ENCODE peak calls at places on chromosome 4, in seven cellular contexts. One of them, this sample, is unnamed.

GRCh38 chr4:41957634-41958033 is 22.4 kb downstream of the TMEM33 start:
- DNase-seq in occipital lobe: no peak
- DNase-seq in effector memory CD4-positive, alpha-beta T cell: no peak
- DNase-seq in T-helper 22 cell: no peak
- DNase-seq in left kidney: peak
- DNase-seq in memory B cell: no peak
- DNase-seq in stimulated activated CD4-positive, alpha-beta T cell treated with anti-CD3 and anti-CD28 coated beads, Interleukin-4, amount 100 ng/mL, for 24 hours: no peak
- DNase-seq in this sample: no peak

GRCh38 chr4:89158884-89159503 is 47.7 kb downstream of the TIGD2 start:
- DNase-seq in effector memory CD4-positive, alpha-beta T cell: no peak
- DNase-seq in left kidney: peak
- DNase-seq in stimulated activated CD4-positive, alpha-beta T cell treated with anti-CD3 and anti-CD28 coated beads, Interleukin-4, amount 100 ng/mL, for 24 hours: no peak
- DNase-seq in memory B cell: no peak
- DNase-seq in occipital lobe: no peak
- DNase-seq in T-helper 22 cell: no peak
- DNase-seq in this sample: no peak

GRCh38 chr4:5758741-5759140 is 47.7 kb downstream of the EVC start:
- DNase-seq in left kidney: no peak
- DNase-seq in stimulated activated CD4-positive, alpha-beta T cell treated with anti-CD3 and anti-CD28 coated beads, Interleukin-4, amount 100 ng/mL, for 24 hours: peak
- DNase-seq in occipital lobe: no peak
- DNase-seq in T-helper 22 cell: no peak
- DNase-seq in memory B cell: no peak
- DNase-seq in effector memory CD4-positive, alpha-beta T cell: no peak
- DNase-seq in this sample: no peak

GRCh38 chr4:89301902-89302301 is 5.7 kb downstream of the GPRIN3 start:
- DNase-seq in occipital lobe: no peak
- DNase-seq in effector memory CD4-positive, alpha-beta T cell: no peak
- DNase-seq in stimulated activated CD4-positive, alpha-beta T cell treated with anti-CD3 and anti-CD28 coated beads, Interleukin-4, amount 100 ng/mL, for 24 hours: no peak
- DNase-seq in memory B cell: no peak
- DNase-seq in left kidney: no peak
- DNase-seq in T-helper 22 cell: no peak
- DNase-seq in this sample: no peak

GRCh38 chr4:72564184-72564583 is 4.8 kb downstream of the ADAMTS3 start:
- DNase-seq in stimulated activated CD4-positive, alpha-beta T cell treated with anti-CD3 and anti-CD28 coated beads, Interleukin-4, amount 100 ng/mL, for 24 hours: no peak
- DNase-seq in occipital lobe: no peak
- DNase-seq in effector memory CD4-positive, alpha-beta T cell: no peak
- DNase-seq in memory B cell: no peak
- DNase-seq in left kidney: no peak
- DNase-seq in T-helper 22 cell: no peak
- DNase-seq in this sample: no peak

GRCh38 chr4:84957509-84958420 is 8.7 kb downstream of the WDFY3 start:
- DNase-seq in memory B cell: no peak
- DNase-seq in stimulated activated CD4-positive, alpha-beta T cell treated with anti-CD3 and anti-CD28 coated beads, Interleukin-4, amount 100 ng/mL, for 24 hours: no peak
- DNase-seq in T-helper 22 cell: no peak
- DNase-seq in left kidney: peak
- DNase-seq in effector memory CD4-positive, alpha-beta T cell: no peak
- DNase-seq in occipital lobe: no peak
- DNase-seq in this sample: no peak

GRCh38 chr4:40613456-40613855 is 16.2 kb downstream of the RBM47 start:
- DNase-seq in stimulated activated CD4-positive, alpha-beta T cell treated with anti-CD3 and anti-CD28 coated beads, Interleukin-4, amount 100 ng/mL, for 24 hours: no peak
- DNase-seq in left kidney: no peak
- DNase-seq in effector memory CD4-positive, alpha-beta T cell: no peak
- DNase-seq in memory B cell: no peak
- DNase-seq in T-helper 22 cell: no peak
- DNase-seq in occipital lobe: no peak
- DNase-seq in this sample: no peak

GRCh38 chr4:20984011-20984836 is 284.0 kb downstream of the PACRGL start:
- DNase-seq in occipital lobe: no peak
- DNase-seq in memory B cell: no peak
- DNase-seq in stimulated activated CD4-positive, alpha-beta T cell treated with anti-CD3 and anti-CD28 coated beads, Interleukin-4, amount 100 ng/mL, for 24 hours: no peak
- DNase-seq in T-helper 22 cell: no peak
- DNase-seq in effector memory CD4-positive, alpha-beta T cell: no peak
- DNase-seq in left kidney: peak
- DNase-seq in this sample: no peak

GRCh38 chr4:139872274-139872673 is 206.7 kb downstream of the MGST2 start:
- DNase-seq in left kidney: no peak
- DNase-seq in T-helper 22 cell: no peak
- DNase-seq in occipital lobe: no peak
- DNase-seq in memory B cell: no peak
- DNase-seq in effector memory CD4-positive, alpha-beta T cell: no peak
- DNase-seq in stimulated activated CD4-positive, alpha-beta T cell treated with anti-CD3 and anti-CD28 coated beads, Interleukin-4, amount 100 ng/mL, for 24 hours: no peak
- DNase-seq in this sample: no peak

GRCh38 chr4:59689149-59689548 is 1511.0 kb upstream of the ADGRL3 start:
- DNase-seq in stimulated activated CD4-positive, alpha-beta T cell treated with anti-CD3 and anti-CD28 coated beads, Interleukin-4, amount 100 ng/mL, for 24 hours: no peak
- DNase-seq in memory B cell: no peak
- DNase-seq in T-helper 22 cell: no peak
- DNase-seq in effector memory CD4-positive, alpha-beta T cell: no peak
- DNase-seq in occipital lobe: no peak
- DNase-seq in left kidney: no peak
- DNase-seq in this sample: no peak

GRCh38 chr4:156476359-156476758 is 495.2 kb downstream of the PDGFC start:
- DNase-seq in left kidney: no peak
- DNase-seq in occipital lobe: no peak
- DNase-seq in stimulated activated CD4-positive, alpha-beta T cell treated with anti-CD3 and anti-CD28 coated beads, Interleukin-4, amount 100 ng/mL, for 24 hours: no peak
- DNase-seq in memory B cell: no peak
- DNase-seq in effector memory CD4-positive, alpha-beta T cell: no peak
- DNase-seq in T-helper 22 cell: no peak
- DNase-seq in this sample: no peak

GRCh38 chr4:154332681-154333421 is 158.7 kb downstream of the DCHS2 start:
- DNase-seq in T-helper 22 cell: peak
- DNase-seq in memory B cell: peak
- DNase-seq in effector memory CD4-positive, alpha-beta T cell: peak
- DNase-seq in left kidney: peak
- DNase-seq in stimulated activated CD4-positive, alpha-beta T cell treated with anti-CD3 and anti-CD28 coated beads, Interleukin-4, amount 100 ng/mL, for 24 hours: peak
- DNase-seq in occipital lobe: peak
- DNase-seq in this sample: peak

GRCh38 chr4:102574317-102574716 is 73.2 kb downstream of the NFKB1 start:
- DNase-seq in stimulated activated CD4-positive, alpha-beta T cell treated with anti-CD3 and anti-CD28 coated beads, Interleukin-4, amount 100 ng/mL, for 24 hours: no peak
- DNase-seq in memory B cell: no peak
- DNase-seq in occipital lobe: no peak
- DNase-seq in effector memory CD4-positive, alpha-beta T cell: no peak
- DNase-seq in T-helper 22 cell: no peak
- DNase-seq in left kidney: no peak
- DNase-seq in this sample: no peak

GRCh38 chr4:186604124-186604627 is 48.8 kb upstream of the MTNR1A start:
- DNase-seq in left kidney: no peak
- DNase-seq in effector memory CD4-positive, alpha-beta T cell: no peak
- DNase-seq in memory B cell: no peak
- DNase-seq in stimulated activated CD4-positive, alpha-beta T cell treated with anti-CD3 and anti-CD28 coated beads, Interleukin-4, amount 100 ng/mL, for 24 hours: no peak
- DNase-seq in T-helper 22 cell: no peak
- DNase-seq in occipital lobe: no peak
- DNase-seq in this sample: no peak

GRCh38 chr4:53055274-53055673 is 193.2 kb downstream of the RASL11B start:
- DNase-seq in occipital lobe: no peak
- DNase-seq in T-helper 22 cell: no peak
- DNase-seq in memory B cell: no peak
- DNase-seq in left kidney: no peak
- DNase-seq in effector memory CD4-positive, alpha-beta T cell: no peak
- DNase-seq in stimulated activated CD4-positive, alpha-beta T cell treated with anti-CD3 and anti-CD28 coated beads, Interleukin-4, amount 100 ng/mL, for 24 hours: no peak
- DNase-seq in this sample: no peak

GRCh38 chr4:76434901-76435688 is at the start of gene SHROOM3:
- DNase-seq in occipital lobe: no peak
- DNase-seq in left kidney: peak
- DNase-seq in stimulated activated CD4-positive, alpha-beta T cell treated with anti-CD3 and anti-CD28 coated beads, Interleukin-4, amount 100 ng/mL, for 24 hours: no peak
- DNase-seq in effector memory CD4-positive, alpha-beta T cell: no peak
- DNase-seq in memory B cell: no peak
- DNase-seq in T-helper 22 cell: no peak
- DNase-seq in this sample: no peak

GRCh38 chr4:151215295-151215694 is 61.7 kb upstream of the PRSS48 start:
- DNase-seq in effector memory CD4-positive, alpha-beta T cell: no peak
- DNase-seq in T-helper 22 cell: no peak
- DNase-seq in left kidney: no peak
- DNase-seq in stimulated activated CD4-positive, alpha-beta T cell treated with anti-CD3 and anti-CD28 coated beads, Interleukin-4, amount 100 ng/mL, for 24 hours: no peak
- DNase-seq in memory B cell: no peak
- DNase-seq in occipital lobe: no peak
- DNase-seq in this sample: no peak

GRCh38 chr4:25667931-25668557 is 12.4 kb downstream of the SLC34A2 start:
- DNase-seq in effector memory CD4-positive, alpha-beta T cell: no peak
- DNase-seq in memory B cell: no peak
- DNase-seq in occipital lobe: no peak
- DNase-seq in T-helper 22 cell: no peak
- DNase-seq in left kidney: no peak
- DNase-seq in stimulated activated CD4-positive, alpha-beta T cell treated with anti-CD3 and anti-CD28 coated beads, Interleukin-4, amount 100 ng/mL, for 24 hours: no peak
- DNase-seq in this sample: no peak

GRCh38 chr4:54439831-54440243 is 210.7 kb downstream of the PDGFRA start:
- DNase-seq in effector memory CD4-positive, alpha-beta T cell: no peak
- DNase-seq in left kidney: peak
- DNase-seq in memory B cell: no peak
- DNase-seq in occipital lobe: peak
- DNase-seq in T-helper 22 cell: no peak
- DNase-seq in stimulated activated CD4-positive, alpha-beta T cell treated with anti-CD3 and anti-CD28 coated beads, Interleukin-4, amount 100 ng/mL, for 24 hours: no peak
- DNase-seq in this sample: no peak

GRCh38 chr4:42654606-42655005 is 2.3 kb downstream of the ATP8A1 start:
- DNase-seq in occipital lobe: no peak
- DNase-seq in left kidney: peak
- DNase-seq in stimulated activated CD4-positive, alpha-beta T cell treated with anti-CD3 and anti-CD28 coated beads, Interleukin-4, amount 100 ng/mL, for 24 hours: peak
- DNase-seq in effector memory CD4-positive, alpha-beta T cell: no peak
- DNase-seq in memory B cell: no peak
- DNase-seq in T-helper 22 cell: no peak
- DNase-seq in this sample: no peak

GRCh38 chr4:84379881-84380618 is 119.0 kb downstream of the NKX6-1 start:
- DNase-seq in memory B cell: no peak
- DNase-seq in effector memory CD4-positive, alpha-beta T cell: no peak
- DNase-seq in T-helper 22 cell: no peak
- DNase-seq in occipital lobe: no peak
- DNase-seq in stimulated activated CD4-positive, alpha-beta T cell treated with anti-CD3 and anti-CD28 coated beads, Interleukin-4, amount 100 ng/mL, for 24 hours: no peak
- DNase-seq in left kidney: peak
- DNase-seq in this sample: no peak

GRCh38 chr4:88522702-88523324 is 763 bp downstream of the PYURF start:
- DNase-seq in stimulated activated CD4-positive, alpha-beta T cell treated with anti-CD3 and anti-CD28 coated beads, Interleukin-4, amount 100 ng/mL, for 24 hours: peak
- DNase-seq in effector memory CD4-positive, alpha-beta T cell: no peak
- DNase-seq in T-helper 22 cell: no peak
- DNase-seq in left kidney: peak
- DNase-seq in occipital lobe: no peak
- DNase-seq in memory B cell: no peak
- DNase-seq in this sample: no peak

GRCh38 chr4:37594095-37594494 is 92.1 kb downstream of the RELL1 start:
- DNase-seq in left kidney: no peak
- DNase-seq in memory B cell: no peak
- DNase-seq in effector memory CD4-positive, alpha-beta T cell: no peak
- DNase-seq in T-helper 22 cell: no peak
- DNase-seq in stimulated activated CD4-positive, alpha-beta T cell treated with anti-CD3 and anti-CD28 coated beads, Interleukin-4, amount 100 ng/mL, for 24 hours: no peak
- DNase-seq in occipital lobe: no peak
- DNase-seq in this sample: no peak

GRCh38 chr4:87944967-87945366 is 30.5 kb upstream of the SPP1 start:
- DNase-seq in occipital lobe: no peak
- DNase-seq in T-helper 22 cell: no peak
- DNase-seq in memory B cell: no peak
- DNase-seq in effector memory CD4-positive, alpha-beta T cell: no peak
- DNase-seq in left kidney: no peak
- DNase-seq in stimulated activated CD4-positive, alpha-beta T cell treated with anti-CD3 and anti-CD28 coated beads, Interleukin-4, amount 100 ng/mL, for 24 hours: no peak
- DNase-seq in this sample: no peak

GRCh38 chr4:53693408-53693807 is 102.1 kb upstream of the LNX1 start:
- DNase-seq in T-helper 22 cell: no peak
- DNase-seq in effector memory CD4-positive, alpha-beta T cell: no peak
- DNase-seq in memory B cell: no peak
- DNase-seq in occipital lobe: no peak
- DNase-seq in left kidney: no peak
- DNase-seq in stimulated activated CD4-positive, alpha-beta T cell treated with anti-CD3 and anti-CD28 coated beads, Interleukin-4, amount 100 ng/mL, for 24 hours: no peak
- DNase-seq in this sample: no peak

GRCh38 chr4:90187148-90187884 is 60.1 kb downstream of the CCSER1 start:
- DNase-seq in left kidney: peak
- DNase-seq in effector memory CD4-positive, alpha-beta T cell: no peak
- DNase-seq in occipital lobe: no peak
- DNase-seq in memory B cell: no peak
- DNase-seq in stimulated activated CD4-positive, alpha-beta T cell treated with anti-CD3 and anti-CD28 coated beads, Interleukin-4, amount 100 ng/mL, for 24 hours: no peak
- DNase-seq in T-helper 22 cell: no peak
- DNase-seq in this sample: no peak

GRCh38 chr4:54959656-54960055 is 165.7 kb downstream of the KDR start:
- DNase-seq in T-helper 22 cell: no peak
- DNase-seq in effector memory CD4-positive, alpha-beta T cell: no peak
- DNase-seq in occipital lobe: no peak
- DNase-seq in left kidney: no peak
- DNase-seq in memory B cell: no peak
- DNase-seq in stimulated activated CD4-positive, alpha-beta T cell treated with anti-CD3 and anti-CD28 coated beads, Interleukin-4, amount 100 ng/mL, for 24 hours: no peak
- DNase-seq in this sample: no peak

GRCh38 chr4:185811509-185812364 is at the start of gene SORBS2:
- DNase-seq in left kidney: peak
- DNase-seq in memory B cell: peak
- DNase-seq in T-helper 22 cell: no peak
- DNase-seq in effector memory CD4-positive, alpha-beta T cell: no peak
- DNase-seq in occipital lobe: peak
- DNase-seq in stimulated activated CD4-positive, alpha-beta T cell treated with anti-CD3 and anti-CD28 coated beads, Interleukin-4, amount 100 ng/mL, for 24 hours: no peak
- DNase-seq in this sample: no peak

GRCh38 chr4:85867281-85867680 is 392.3 kb downstream of the ARHGAP24 start:
- DNase-seq in occipital lobe: no peak
- DNase-seq in left kidney: no peak
- DNase-seq in effector memory CD4-positive, alpha-beta T cell: no peak
- DNase-seq in memory B cell: no peak
- DNase-seq in stimulated activated CD4-positive, alpha-beta T cell treated with anti-CD3 and anti-CD28 coated beads, Interleukin-4, amount 100 ng/mL, for 24 hours: no peak
- DNase-seq in T-helper 22 cell: no peak
- DNase-seq in this sample: no peak

GRCh38 chr4:10333942-10334341 is 123.3 kb downstream of the ZNF518B start:
- DNase-seq in left kidney: no peak
- DNase-seq in T-helper 22 cell: no peak
- DNase-seq in occipital lobe: no peak
- DNase-seq in effector memory CD4-positive, alpha-beta T cell: no peak
- DNase-seq in stimulated activated CD4-positive, alpha-beta T cell treated with anti-CD3 and anti-CD28 coated beads, Interleukin-4, amount 100 ng/mL, for 24 hours: no peak
- DNase-seq in memory B cell: no peak
- DNase-seq in this sample: no peak

GRCh38 chr4:170853422-170854021 is 763.8 kb upstream of the AADAT start:
- DNase-seq in memory B cell: no peak
- DNase-seq in stimulated activated CD4-positive, alpha-beta T cell treated with anti-CD3 and anti-CD28 coated beads, Interleukin-4, amount 100 ng/mL, for 24 hours: no peak
- DNase-seq in occipital lobe: no peak
- DNase-seq in effector memory CD4-positive, alpha-beta T cell: no peak
- DNase-seq in T-helper 22 cell: no peak
- DNase-seq in left kidney: peak
- DNase-seq in this sample: no peak

GRCh38 chr4:2761035-2761923 is 5.1 kb upstream of the TNIP2 start:
- DNase-seq in memory B cell: no peak
- DNase-seq in T-helper 22 cell: no peak
- DNase-seq in left kidney: peak
- DNase-seq in effector memory CD4-positive, alpha-beta T cell: no peak
- DNase-seq in occipital lobe: no peak
- DNase-seq in stimulated activated CD4-positive, alpha-beta T cell treated with anti-CD3 and anti-CD28 coated beads, Interleukin-4, amount 100 ng/mL, for 24 hours: no peak
- DNase-seq in this sample: no peak

GRCh38 chr4:173418636-173419035 is 19.7 kb upstream of the SCRG1 start:
- DNase-seq in stimulated activated CD4-positive, alpha-beta T cell treated with anti-CD3 and anti-CD28 coated beads, Interleukin-4, amount 100 ng/mL, for 24 hours: no peak
- DNase-seq in effector memory CD4-positive, alpha-beta T cell: no peak
- DNase-seq in memory B cell: no peak
- DNase-seq in T-helper 22 cell: no peak
- DNase-seq in left kidney: no peak
- DNase-seq in occipital lobe: no peak
- DNase-seq in this sample: no peak

GRCh38 chr4:176451441-176451840 is 131.7 kb downstream of the SPCS3 start:
- DNase-seq in T-helper 22 cell: no peak
- DNase-seq in effector memory CD4-positive, alpha-beta T cell: no peak
- DNase-seq in memory B cell: no peak
- DNase-seq in occipital lobe: peak
- DNase-seq in left kidney: no peak
- DNase-seq in stimulated activated CD4-positive, alpha-beta T cell treated with anti-CD3 and anti-CD28 coated beads, Interleukin-4, amount 100 ng/mL, for 24 hours: no peak
- DNase-seq in this sample: no peak

GRCh38 chr4:87839309-87839946 is 6.7 kb downstream of the MEPE start:
- DNase-seq in left kidney: peak
- DNase-seq in memory B cell: no peak
- DNase-seq in effector memory CD4-positive, alpha-beta T cell: no peak
- DNase-seq in stimulated activated CD4-positive, alpha-beta T cell treated with anti-CD3 and anti-CD28 coated beads, Interleukin-4, amount 100 ng/mL, for 24 hours: no peak
- DNase-seq in occipital lobe: no peak
- DNase-seq in T-helper 22 cell: no peak
- DNase-seq in this sample: no peak

GRCh38 chr4:4824232-4824631 is 35.2 kb upstream of the MSX1 start:
- DNase-seq in T-helper 22 cell: no peak
- DNase-seq in memory B cell: no peak
- DNase-seq in occipital lobe: no peak
- DNase-seq in left kidney: no peak
- DNase-seq in effector memory CD4-positive, alpha-beta T cell: no peak
- DNase-seq in stimulated activated CD4-positive, alpha-beta T cell treated with anti-CD3 and anti-CD28 coated beads, Interleukin-4, amount 100 ng/mL, for 24 hours: no peak
- DNase-seq in this sample: no peak

GRCh38 chr4:130238121-130238520 is 1142.2 kb downstream of the C4orf33 start:
- DNase-seq in occipital lobe: no peak
- DNase-seq in T-helper 22 cell: no peak
- DNase-seq in left kidney: no peak
- DNase-seq in effector memory CD4-positive, alpha-beta T cell: no peak
- DNase-seq in stimulated activated CD4-positive, alpha-beta T cell treated with anti-CD3 and anti-CD28 coated beads, Interleukin-4, amount 100 ng/mL, for 24 hours: no peak
- DNase-seq in memory B cell: no peak
- DNase-seq in this sample: no peak

GRCh38 chr4:16626945-16627344 is 271.5 kb downstream of the LDB2 start:
- DNase-seq in occipital lobe: peak
- DNase-seq in stimulated activated CD4-positive, alpha-beta T cell treated with anti-CD3 and anti-CD28 coated beads, Interleukin-4, amount 100 ng/mL, for 24 hours: no peak
- DNase-seq in effector memory CD4-positive, alpha-beta T cell: no peak
- DNase-seq in memory B cell: no peak
- DNase-seq in T-helper 22 cell: no peak
- DNase-seq in left kidney: no peak
- DNase-seq in this sample: no peak